ENCODE peak calls at places on chromosomes 3 and 15, in four cellular contexts. Z is cardiac fibroblast; F is CD8-positive, alpha-beta memory T cell; N is COR-L47. V is an unnamed sample.

GRCh38 chr3:195100903-195101591 is 169.9 kb downstream of the XXYLT1 start:
- DNase-seq in Z (peak; percentile 35), F (no peak), N (no peak), V (no peak)

GRCh38 chr3:79976466-79976865 is 208.7 kb upstream of the ROBO1 start:
- DNase-seq in Z (no peak), F (no peak), N (no peak), V (no peak)

GRCh38 chr3:94303897-94304296 is 241.0 kb downstream of the NSUN3 start:
- DNase-seq in Z (peak; percentile 25), F (no peak), N (no peak), V (no peak)

GRCh38 chr3:187403768-187404270 is 35.6 kb downstream of the RTP4 start:
- DNase-seq in Z (peak; percentile 90), F (no peak), N (no peak), V (no peak)

GRCh38 chr3:153372326-153372725 is 210.3 kb downstream of the RAP2B start:
- DNase-seq in Z (peak; percentile 80), F (no peak), N (no peak), V (no peak)

GRCh38 chr15:70156781-70157261 is 59.1 kb upstream of the TLE3 start:
- DNase-seq in Z (peak; percentile 70), F (no peak), N (peak; percentile 36), V (no peak)

GRCh38 chr3:148923592-148923991 is 58.5 kb downstream of the CPA3 start:
- DNase-seq in Z (no peak), F (no peak), N (no peak), V (no peak)

GRCh38 chr15:70397816-70398215 is 300.1 kb upstream of the TLE3 start:
- DNase-seq in Z (no peak), F (no peak), N (no peak), V (no peak)

GRCh38 chr15:47750030-47750739 is 32.9 kb downstream of the SEMA6D start:
- DNase-seq in Z (peak; percentile 49), F (no peak), N (no peak), V (no peak)

GRCh38 chr3:183896184-183896583 is 11.5 kb upstream of the PARL start:
- DNase-seq in Z (no peak), F (no peak), N (no peak), V (no peak)

GRCh38 chr15:39587910-39588530 is 7.1 kb downstream of the THBS1 start:
- DNase-seq in Z (peak; percentile 76), F (no peak), N (no peak), V (no peak)

GRCh38 chr3:64514889-64515288 is 172.9 kb downstream of the ADAMTS9 start:
- DNase-seq in Z (no peak), F (no peak), N (no peak), V (no peak)

GRCh38 chr3:124565013-124565412 is 165.2 kb upstream of the UMPS start:
- DNase-seq in Z (peak; percentile 81), F (peak; percentile 13), N (peak; percentile 79), V (no peak)

GRCh38 chr15:101170568-101171350 is 81.1 kb downstream of the CHSY1 start:
- DNase-seq in Z (peak; percentile 69), F (no peak), N (no peak), V (no peak)

GRCh38 chr3:188230962-188231361 is 77.0 kb downstream of the LPP start:
- DNase-seq in Z (no peak), F (no peak), N (no peak), V (no peak)

GRCh38 chr3:125126323-125126722 is 70.5 kb upstream of the HEG1 start:
- DNase-seq in Z (no peak), F (no peak), N (no peak), V (no peak)

GRCh38 chr15:68311859-68312557 is 34.5 kb downstream of the FEM1B start:
- DNase-seq in Z (no peak), F (no peak), N (no peak), V (no peak)

GRCh38 chr3:48617559-48617958 is 4.0 kb downstream of the TMEM89 start:
- DNase-seq in Z (no peak), F (no peak), N (no peak), V (no peak)

GRCh38 chr15:69734699-69735098 is 282.1 kb downstream of the RPLP1 start:
- DNase-seq in Z (no peak), F (no peak), N (no peak), V (no peak)

GRCh38 chr15:64443747-64444621 is 16.4 kb upstream of the ZNF609 start:
- DNase-seq in Z (peak; percentile 88), F (no peak), N (no peak), V (no peak)